ENCODE peak calls at places on chromosomes 16 and 17, in four cellular contexts. R, M, Y and A are unnamed samples.

GRCh38 chr17:6178959-6179358 is 108.8 kb downstream of the WSCD1 start:
- DNase-seq in M (no peak), Y (no peak), R (no peak), A (no peak)

GRCh38 chr17:633133-633532 is 81.5 kb downstream of the VPS53 start:
- DNase-seq in M (no peak), R (no peak), Y (no peak), A (no peak)

GRCh38 chr16:6066601-6067000 is 969.0 kb upstream of the EEF2KMT start:
- DNase-seq in R (no peak), Y (no peak), M (no peak), A (no peak)

GRCh38 chr17:55348749-55349354 is 72.8 kb downstream of the MMD start:
- DNase-seq in Y (peak; percentile 8), M (peak; percentile 12), R (peak; percentile 32), A (peak; percentile 33)

GRCh38 chr17:1560582-1561170 is 1.9 kb downstream of the PITPNA start:
- DNase-seq in Y (no peak), M (no peak), R (no peak), A (no peak)

GRCh38 chr16:89847056-89847929 is 19.0 kb downstream of the SPIRE2 start:
- DNase-seq in Y (no peak), R (no peak), M (no peak), A (no peak)

GRCh38 chr17:70767102-70767701 is 597.9 kb downstream of the KCNJ2 start:
- DNase-seq in Y (peak; percentile 3), R (no peak), M (no peak), A (no peak)

GRCh38 chr16:49260253-49260652 is 21.4 kb downstream of the CBLN1 start:
- DNase-seq in R (no peak), M (no peak), Y (no peak), A (no peak)

GRCh38 chr16:47229651-47230050 is 85.9 kb upstream of the NETO2 start:
- DNase-seq in M (no peak), R (no peak), Y (no peak), A (no peak)

GRCh38 chr16:57830890-57831484 is 28.7 kb upstream of the KIFC3 start:
- DNase-seq in M (no peak), Y (no peak), R (no peak), A (no peak)

GRCh38 chr16:72991211-72991610 is 56.7 kb downstream of the ZFHX3 start:
- DNase-seq in R (no peak), M (no peak), Y (no peak), A (no peak)

GRCh38 chr17:82338858-82339633 is 5.5 kb upstream of the SECTM1 start:
- DNase-seq in Y (peak; percentile 30), R (no peak), M (no peak), A (no peak)

GRCh38 chr17:10482252-10482651 is 12.9 kb upstream of the MYH4 start:
- DNase-seq in M (no peak), Y (no peak), R (no peak), A (no peak)